ENCODE peak calls at places on chromosomes 5 and 9, in seven cellular contexts. X is HuH-7.5; T is neural progenitor cell; S is stimulated activated CD4-positive, alpha-beta T cell treated with anti-CD3 and anti-CD28 coated beads, TNF-alpha, amount 100 ng/mL, for 24 hours; V is nephron progenitor cell; K is IMR-90; E is A549. J is an unnamed sample.

GRCh38 chr9:94911211-94911610 is 184.7 kb downstream of the AOPEP start:
- DNase-seq in S (no peak), X (no peak), K (no peak), V (no peak), E (no peak), T (no peak), J (peak)

GRCh38 chr5:6158974-6159863 is 219.1 kb downstream of the MED10 start:
- DNase-seq in K (peak), E (peak), V (no peak), X (no peak), S (no peak), T (no peak), J (no peak)

GRCh38 chr9:98047002-98047401 is 9.5 kb upstream of the NANS start:
- DNase-seq in E (no peak), K (no peak), S (no peak), T (no peak), X (no peak), V (no peak), J (no peak)

GRCh38 chr5:3043600-3043999 is 292.1 kb upstream of the IRX2 start:
- DNase-seq in V (no peak), K (no peak), T (no peak), E (no peak), X (no peak), S (no peak), J (no peak)

GRCh38 chr9:16210440-16210839 is 657.6 kb downstream of the CCDC171 start:
- DNase-seq in E (no peak), V (no peak), X (no peak), K (no peak), S (no peak), T (no peak), J (no peak)

GRCh38 chr5:73118331-73119011 is 1.9 kb upstream of the TMEM171 start:
- DNase-seq in V (no peak), K (no peak), X (no peak), E (no peak), S (no peak), T (no peak), J (peak)

GRCh38 chr5:57494104-57495098 is 11.8 kb upstream of the ACTBL2 start:
- DNase-seq in E (peak), X (no peak), S (peak), T (no peak), K (peak), V (no peak), J (no peak)

GRCh38 chr5:8908055-8908683 is 637.7 kb downstream of the SEMA5A start:
- DNase-seq in E (peak), S (no peak), T (peak), K (peak), X (peak), V (peak), J (peak)

GRCh38 chr9:114387678-114388431 is at the start of gene AKNA:
- DNase-seq in K (peak), E (no peak), T (peak), X (no peak), V (peak), S (peak), J (peak)

GRCh38 chr5:119287547-119288073 is 68.2 kb upstream of the TNFAIP8 start:
- DNase-seq in E (no peak), V (no peak), K (peak), X (no peak), T (no peak), S (no peak), J (no peak)

GRCh38 chr5:181260720-181261319 is at the start of gene TRIM52:
- DNase-seq in E (peak), X (peak), T (peak), S (peak), K (peak), V (peak), J (peak)